ENCODE peak calls at places on chromosomes 13 and 19, in four cellular contexts. B is activated CD4-positive, alpha-beta T cell treated with anti-CD3 and anti-CD28 coated beads for 48 hours; M is naive thymus-derived CD8-positive, alpha-beta T cell; I is BJ. C is an unnamed sample.

GRCh38 chr19:34847393-34847792 is 74.4 kb upstream of the ZNF599 start:
- DNase-seq in B (no peak), M (no peak), I (no peak), C (no peak)

GRCh38 chr13:23898101-23898500 is 799 bp upstream of the C1QTNF9B start:
- DNase-seq in B (no peak), M (no peak), I (no peak), C (no peak)

GRCh38 chr13:71056581-71056980 is 810.4 kb downstream of the DACH1 start:
- DNase-seq in B (no peak), M (no peak), I (no peak), C (no peak)

GRCh38 chr19:18191640-18192062 is 1.4 kb upstream of the MPV17L2 start:
- DNase-seq in B (no peak), M (no peak), I (no peak), C (no peak)

GRCh38 chr13:108003626-108004025 is 211.7 kb downstream of the LIG4 start:
- DNase-seq in B (no peak), M (no peak), I (no peak), C (no peak)

GRCh38 chr19:37994823-37995130 is 87.8 kb downstream of the SIPA1L3 start:
- DNase-seq in B (no peak), M (no peak), I (no peak), C (no peak)

GRCh38 chr13:70960841-70961443 is 852.7 kb upstream of the KLHL1 start:
- DNase-seq in B (no peak), M (no peak), I (no peak), C (no peak)

GRCh38 chr19:40232949-40233810 is 6.7 kb upstream of the CCNP start:
- DNase-seq in B (no peak), M (no peak), I (no peak), C (no peak)

GRCh38 chr13:31067416-31068118 is 94.1 kb downstream of the HSPH1 start:
- DNase-seq in B (no peak), M (no peak), I (no peak), C (no peak)

GRCh38 chr13:35857769-35858168 is 273.4 kb downstream of the DCLK1 start:
- DNase-seq in B (no peak), M (no peak), I (no peak), C (no peak)

GRCh38 chr19:3613765-3614661 is 7.3 kb upstream of the TBXA2R start:
- DNase-seq in B (no peak), M (no peak), I (no peak), C (no peak)

GRCh38 chr13:41691276-41691675 is 233.9 kb downstream of the RGCC start:
- DNase-seq in B (no peak), M (no peak), I (no peak), C (no peak)

GRCh38 chr19:7977723-7978040 is 27.8 kb downstream of the ELAVL1 start:
- DNase-seq in B (no peak), M (no peak), I (no peak), C (no peak)

GRCh38 chr13:20291037-20291436 is 58.9 kb upstream of the GJB6 start:
- DNase-seq in B (no peak), M (no peak), I (no peak), C (no peak)

GRCh38 chr13:111965466-111966214 is 101.3 kb upstream of the SOX1 start:
- DNase-seq in B (no peak), M (no peak), I (no peak), C (no peak)